ENCODE peak calls at places on chromosomes 13 and 19, in four cellular contexts. P, I, N and E are unnamed samples.

GRCh38 chr19:46413262-46414031 is at the start of gene CCDC8:
- DNase-seq in P (peak; percentile 86), I (peak; percentile 91), N (no peak), E (no peak)

GRCh38 chr19:54739587-54740497 is 1.5 kb downstream of the KIR2DL3 start:
- DNase-seq in P (no peak), I (no peak), N (no peak), E (no peak)

GRCh38 chr19:34260771-34261173 is 6.4 kb downstream of the GARRE1 start:
- DNase-seq in P (no peak), I (no peak), N (peak; percentile 36), E (no peak)

GRCh38 chr19:2033825-2034159 is 17.3 kb downstream of the MKNK2 start:
- DNase-seq in P (no peak), I (peak; percentile 67), N (no peak), E (no peak)

GRCh38 chr19:10812902-10813404 is 23.1 kb downstream of the TMED1 start:
- DNase-seq in P (no peak), I (no peak), N (no peak), E (no peak)

GRCh38 chr13:47277774-47278173 is 380.9 kb upstream of the HTR2A start:
- DNase-seq in P (no peak), I (no peak), N (no peak), E (no peak)

GRCh38 chr19:39677931-39678889 is 22.5 kb downstream of the LGALS16 start:
- DNase-seq in P (no peak), I (no peak), N (no peak), E (no peak)

GRCh38 chr13:19023115-19023514 is 158.5 kb downstream of the TUBA3C start:
- DNase-seq in P (no peak), I (no peak), N (no peak), E (no peak)

GRCh38 chr13:108549989-108550388 is 79.4 kb upstream of the MYO16 start:
- DNase-seq in P (no peak), I (no peak), N (no peak), E (no peak)

GRCh38 chr19:11264452-11265176 is 2.3 kb upstream of the DOCK6 start:
- DNase-seq in P (no peak), I (peak; percentile 88), N (no peak), E (no peak)

GRCh38 chr19:861756-862528 is 2.5 kb downstream of the CFD start:
- DNase-seq in P (peak; percentile 91), I (peak; percentile 93), N (no peak), E (peak; percentile 43)

GRCh38 chr13:48511621-48512232 is 21.2 kb downstream of the RCBTB2 start:
- DNase-seq in P (no peak), I (no peak), N (no peak), E (no peak)

GRCh38 chr13:66578305-66578704 is 651.8 kb downstream of the PCDH9 start:
- DNase-seq in P (no peak), I (no peak), N (no peak), E (no peak)

GRCh38 chr13:74040200-74040599 is 94.0 kb downstream of the KLF12 start:
- DNase-seq in P (peak; percentile 58), I (no peak), N (no peak), E (no peak)

GRCh38 chr13:76106763-76107162 is 470.6 kb downstream of the LMO7 start:
- DNase-seq in P (no peak), I (no peak), N (no peak), E (no peak)

GRCh38 chr13:45700971-45701900 is 884 bp upstream of the CBY2 start:
- DNase-seq in P (no peak), I (no peak), N (no peak), E (no peak)

GRCh38 chr13:110012102-110012739 is 225.8 kb upstream of the IRS2 start:
- DNase-seq in P (no peak), I (no peak), N (no peak), E (no peak)

GRCh38 chr19:47110521-47111080 is 3.0 kb downstream of the ZC3H4 start:
- DNase-seq in P (no peak), I (no peak), N (no peak), E (no peak)

GRCh38 chr19:53112286-53112685 is 9.1 kb upstream of the ZNF160 start:
- DNase-seq in P (no peak), I (no peak), N (no peak), E (no peak)

GRCh38 chr13:113625965-113626661 is 31.9 kb downstream of the ATP4B start:
- DNase-seq in P (no peak), I (no peak), N (no peak), E (no peak)

GRCh38 chr13:27372896-27373295 is 51.5 kb upstream of the GTF3A start:
- DNase-seq in P (no peak), I (no peak), N (no peak), E (no peak)

GRCh38 chr19:3115916-3116602 is 19.8 kb upstream of the GNA15 start:
- DNase-seq in P (peak; percentile 31), I (peak; percentile 69), N (no peak), E (no peak)

GRCh38 chr13:91701975-91702374 is 303.6 kb downstream of the GPC5 start:
- DNase-seq in P (no peak), I (no peak), N (no peak), E (no peak)

GRCh38 chr19:8335343-8336071 is 7.6 kb downstream of the KANK3 start:
- DNase-seq in P (no peak), I (peak; percentile 88), N (no peak), E (no peak)
- TF ChIP-seq CTCF in P (peak; percentile 42), I (no peak), N (peak; percentile 8), E (no peak)

DNA sequence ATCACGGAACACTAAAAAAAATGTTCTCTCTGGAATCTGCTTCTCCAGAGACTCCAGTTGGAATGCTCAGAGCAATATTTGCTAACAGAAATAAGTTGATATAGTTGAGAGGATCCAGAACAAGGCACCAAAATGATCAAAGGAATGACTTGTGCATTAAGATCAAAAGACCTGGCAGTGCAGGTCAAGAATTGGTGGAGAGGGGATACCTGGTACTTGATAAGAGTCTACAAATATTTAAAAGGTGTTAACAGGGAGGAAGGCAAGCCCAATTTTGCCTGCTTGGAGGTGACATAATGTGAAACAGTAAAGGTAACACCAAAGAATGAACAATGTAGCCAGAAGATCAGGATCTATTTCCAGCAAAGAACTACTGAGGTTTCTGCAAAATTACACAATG is 20.0 kb upstream of the TNFRSF19 start:
- DNase-seq in P (no peak), I (no peak), N (no peak), E (no peak)
- TF ChIP-seq CTCF in P (no peak), I (no peak), N (no peak), E (no peak)

GRCh38 chr19:16627194-16627927 is 643 bp downstream of the MED26 start:
- DNase-seq in P (no peak), I (no peak), N (no peak), E (peak; percentile 24)
- TF ChIP-seq CTCF in P (no peak), I (no peak), N (no peak), E (no peak)

DNA sequence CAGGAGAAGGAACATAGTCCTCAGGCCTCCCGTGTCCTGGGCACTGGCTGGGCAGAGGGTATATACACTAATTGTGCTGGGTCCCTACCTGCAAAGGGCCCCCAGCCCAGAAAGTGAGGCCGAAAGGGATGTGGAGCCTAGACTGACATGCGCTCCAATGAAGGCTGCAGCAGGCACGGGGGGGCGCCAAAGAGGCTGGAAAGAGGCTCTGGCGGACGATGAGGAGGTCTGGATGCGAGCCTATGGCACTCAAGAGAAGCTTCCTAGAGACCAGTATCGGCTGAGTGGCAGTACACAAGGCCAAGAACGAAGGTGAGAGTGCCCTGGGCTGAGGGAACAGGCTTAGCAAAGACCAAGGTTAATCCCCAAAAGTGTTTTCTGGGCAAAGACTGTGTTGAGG is 16.6 kb downstream of the VRK3 start:
- DNase-seq in P (no peak), I (no peak), N (no peak), E (no peak)
- TF ChIP-seq CTCF in P (peak; percentile 69), I (no peak), N (peak; percentile 21), E (no peak)

GRCh38 chr19:12782174-12782423 is 6.7 kb upstream of the HOOK2 start:
- DNase-seq in P (no peak), I (no peak), N (no peak), E (no peak)

GRCh38 chr19:12778020-12778904 is 2.9 kb upstream of the HOOK2 start:
- DNase-seq in P (no peak), I (peak; percentile 89), N (no peak), E (peak; percentile 51)

GRCh38 chr19:12778905-12779161 is 3.5 kb upstream of the HOOK2 start:
- DNase-seq in P (no peak), I (no peak), N (no peak), E (no peak)

GRCh38 chr19:12777217-12778019 is 2.1 kb upstream of the HOOK2 start:
- DNase-seq in P (no peak), I (peak; percentile 97), N (no peak), E (peak; percentile 85)

DNA sequence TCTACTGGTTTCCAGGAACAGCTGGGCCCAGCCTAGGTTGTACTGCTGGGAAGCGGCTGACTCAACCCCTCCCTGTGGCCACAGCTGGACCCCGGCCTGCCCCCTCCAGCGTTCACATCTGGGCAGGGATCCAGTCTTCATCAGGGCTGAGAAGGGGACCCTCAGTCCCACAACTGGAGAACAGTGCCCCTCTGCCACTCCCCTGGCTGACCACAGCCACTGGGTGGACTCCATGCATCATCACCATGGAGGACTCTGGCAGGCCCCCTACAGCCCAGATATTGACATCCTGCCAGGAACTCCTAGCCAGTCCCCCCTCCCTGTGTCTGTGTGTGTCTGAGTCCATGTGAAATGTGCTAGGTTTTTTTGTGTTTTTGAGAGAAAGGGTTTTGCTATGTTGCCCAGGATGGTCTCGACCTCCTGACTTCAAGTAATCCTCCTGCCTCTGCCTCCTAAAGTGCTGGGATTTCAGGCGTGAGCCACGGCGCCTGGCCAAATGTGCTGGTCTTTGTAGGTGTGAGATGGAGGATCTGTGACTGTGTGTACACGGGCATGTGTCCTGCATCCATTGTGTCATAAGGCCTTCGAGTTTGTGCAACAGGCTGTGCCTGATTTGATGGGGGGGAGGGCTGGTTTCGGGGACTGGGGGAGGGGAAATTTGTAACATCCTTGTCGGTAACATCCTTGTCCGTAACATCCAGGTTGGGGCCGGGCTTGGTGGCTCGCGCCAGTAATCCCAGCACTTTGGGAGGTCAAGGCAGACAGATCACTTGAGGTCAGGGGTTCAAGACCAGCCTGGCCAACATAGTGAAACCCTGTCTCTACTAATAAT is 4.0 kb upstream of the HOOK2 start:
- DNase-seq in P (no peak), I (peak; percentile 80), N (no peak), E (no peak)
- TF ChIP-seq CTCF in P (no peak), I (no peak), N (no peak), E (no peak)